ENCODE peak calls at places on chromosomes 7 and 10, in six cellular contexts. B is AG04450; E is M059J; C is CD8-positive, alpha-beta T cell; T is activated CD8-positive, alpha-beta memory T cell treated with anti-CD3 and anti-CD28 coated beads for 48 hours; N is coronary artery. I is an unnamed sample.

GRCh38 chr10:116125180-116125579 is 147.8 kb downstream of the GFRA1 start:
- DNase-seq in N (no peak), T (no peak), C (no peak), E (no peak), B (no peak), I (no peak)

GRCh38 chr10:79374312-79375191 is 27.3 kb downstream of the PPIF start:
- DNase-seq in E (peak), C (peak), T (peak), N (no peak), B (peak), I (no peak)

GRCh38 chr10:122464158-122464510 is 2.8 kb downstream of the HTRA1 start:
- DNase-seq in C (no peak), E (no peak), T (no peak), N (no peak), B (no peak), I (no peak)

GRCh38 chr10:110793887-110794286 is 77.8 kb upstream of the PDCD4 start:
- DNase-seq in B (no peak), C (no peak), T (no peak), E (no peak), N (no peak), I (no peak)

GRCh38 chr10:178208-178607 is 43.0 kb downstream of the ZMYND11 start:
- DNase-seq in E (peak), T (no peak), C (no peak), N (no peak), B (no peak), I (peak)

GRCh38 chr7:18513343-18513742 is 17.8 kb downstream of the HDAC9 start:
- DNase-seq in E (no peak), B (no peak), T (no peak), C (no peak), N (no peak), I (no peak)

GRCh38 chr7:140229591-140230516 is 53.1 kb upstream of the KDM7A start:
- DNase-seq in C (peak), T (peak), B (no peak), N (no peak), E (no peak), I (no peak)

GRCh38 chr10:31871266-31871887 is 57.3 kb downstream of the ARHGAP12 start:
- DNase-seq in C (no peak), N (no peak), E (no peak), T (no peak), B (no peak), I (no peak)

GRCh38 chr10:46992794-46993552 is 81.7 kb downstream of the PTPN20 start:
- DNase-seq in N (no peak), B (no peak), T (no peak), C (no peak), E (peak), I (peak)

GRCh38 chr7:116164552-116164951 is 45.8 kb upstream of the TES start:
- DNase-seq in E (no peak), N (no peak), C (no peak), B (no peak), T (no peak), I (no peak)

GRCh38 chr7:75969704-75970498 is 24.5 kb downstream of the TMEM120A start:
- DNase-seq in E (no peak), C (no peak), N (no peak), T (no peak), B (no peak), I (no peak)

GRCh38 chr7:2437537-2438148 is 34.2 kb downstream of the CHST12 start:
- DNase-seq in C (no peak), B (no peak), T (no peak), N (no peak), E (no peak), I (no peak)

GRCh38 chr7:24475573-24475972 is 97.7 kb upstream of the PALS2 start:
- DNase-seq in B (no peak), C (no peak), T (no peak), E (no peak), N (no peak), I (no peak)